ENCODE peak calls at places on chromosomes 1 and 21, in eight cellular contexts. Z is body of pancreas; A is MCF 10A; I is HEK293T; B is brain pericyte; R is KG1; L is stimulated activated CD8-positive, alpha-beta memory T cell treated with anti-CD3 and anti-CD28 coated beads, Interleukin-2, amount 100 ng/mL, for 1 hour; J is NCI-H2081 treated with DMSO at 0.1 percent for 48 hours. S is an unnamed sample.

GRCh38 chr1:154557939-154558609 is 388 bp downstream of the UBE2Q1 start:
- DNase-seq in Z (peak), A (no peak), I (peak), B (no peak), R (no peak), L (peak), J (no peak), S (peak)

GRCh38 chr1:28118640-28119307 is 30.4 kb upstream of the EYA3 start:
- DNase-seq in Z (no peak), A (no peak), I (no peak), B (no peak), R (no peak), L (no peak), J (no peak), S (no peak)

GRCh38 chr1:6185635-6186382 is 5.7 kb upstream of the CHD5 start:
- DNase-seq in Z (no peak), A (peak), I (no peak), B (no peak), R (no peak), L (no peak), J (no peak), S (no peak)

GRCh38 chr1:167095368-167095767 is 1.5 kb downstream of the STYXL2 start:
- DNase-seq in Z (no peak), A (peak), I (no peak), B (peak), R (peak), L (no peak), J (no peak), S (no peak)

GRCh38 chr1:67892451-67893125 is 59.3 kb upstream of the GNG12 start:
- DNase-seq in Z (no peak), A (no peak), I (no peak), B (no peak), R (no peak), L (no peak), J (no peak), S (no peak)

GRCh38 chr1:79633456-79633855 is 626.9 kb upstream of the ADGRL4 start:
- DNase-seq in Z (no peak), A (peak), I (no peak), B (no peak), R (no peak), L (no peak), J (no peak), S (no peak)

GRCh38 chr1:6512245-6512907 is 20.9 kb upstream of the PLEKHG5 start:
- DNase-seq in Z (no peak), A (no peak), I (no peak), B (no peak), R (no peak), L (no peak), J (no peak), S (no peak)

GRCh38 chr1:185412385-185413074 is 95.5 kb upstream of the IVNS1ABP start:
- DNase-seq in Z (no peak), A (peak), I (no peak), B (no peak), R (no peak), L (no peak), J (no peak), S (no peak)

GRCh38 chr1:212561501-212561931 is 47.0 kb upstream of the ATF3 start:
- DNase-seq in Z (no peak), A (peak), I (no peak), B (no peak), R (no peak), L (no peak), J (no peak), S (no peak)

GRCh38 chr1:74686941-74687340 is 13.3 kb upstream of the ERICH3 start:
- DNase-seq in Z (no peak), A (no peak), I (no peak), B (no peak), R (no peak), L (no peak), J (no peak), S (no peak)

GRCh38 chr1:74913978-74914377 is 181.0 kb downstream of the TYW3 start:
- DNase-seq in Z (no peak), A (no peak), I (no peak), B (no peak), R (no peak), L (no peak), J (no peak), S (no peak)

GRCh38 chr21:42850866-42851391 is 28.4 kb downstream of the WDR4 start:
- DNase-seq in Z (no peak), A (no peak), I (peak), B (no peak), R (no peak), L (no peak), J (no peak), S (no peak)

GRCh38 chr21:45592208-45592619 is 50.0 kb upstream of the SLC19A1 start:
- DNase-seq in Z (peak), A (no peak), I (no peak), B (no peak), R (no peak), L (peak), J (no peak), S (peak)

GRCh38 chr1:89085781-89086180 is 20.8 kb upstream of the GBP1 start:
- DNase-seq in Z (no peak), A (peak), I (no peak), B (no peak), R (peak), L (no peak), J (no peak), S (no peak)

S was measured in GM06990.